ENCODE peak calls at places on chromosomes 4 and X, in seven cellular contexts. L is stimulated activated CD8-positive, alpha-beta memory T cell treated with anti-CD3 and anti-CD28 coated beads, Interleukin-7, amount 100 ng/mL, for 48 hours; C is HS-5; K is A172; D is CD4-positive, alpha-beta T cell; U is cardiac septum; B is MM.1S. I is an unnamed sample.

GRCh38 chr4:15077969-15078368 is 75.7 kb downstream of the CPEB2 start:
- DNase-seq in C (no peak), D (no peak), U (no peak), B (no peak), K (no peak), L (no peak), I (no peak)

GRCh38 chrX:148501121-148502066 is 977 bp downstream of the AFF2 start:
- DNase-seq in U (no peak), K (no peak), B (peak; percentile 11), C (no peak), L (no peak), D (no peak), I (peak; percentile 60)

GRCh38 chrX:2875798-2876399 is 47.2 kb downstream of the GYG2 start:
- DNase-seq in K (peak; percentile 19), U (no peak), D (no peak), B (peak; percentile 7), C (no peak), L (no peak), I (no peak)

GRCh38 chr4:71732066-71732465 is 51.8 kb downstream of the GC start:
- DNase-seq in D (no peak), U (no peak), B (no peak), C (no peak), L (no peak), K (no peak), I (no peak)

GRCh38 chrX:154470914-154471568 is 8.0 kb downstream of the LAGE3 start:
- DNase-seq in B (no peak), D (no peak), K (no peak), U (no peak), L (no peak), C (no peak), I (no peak)

GRCh38 chr4:129455462-129455861 is 359.5 kb downstream of the C4orf33 start:
- DNase-seq in D (no peak), B (no peak), K (no peak), L (no peak), C (no peak), U (no peak), I (no peak)

GRCh38 chr4:24210332-24210902 is 320.6 kb upstream of the PPARGC1A start:
- DNase-seq in U (no peak), B (no peak), C (peak; percentile 74), L (no peak), K (no peak), D (no peak), I (no peak)

GRCh38 chr4:183264614-183265013 is 55.5 kb downstream of the CLDN22 start:
- DNase-seq in D (no peak), K (no peak), B (no peak), L (no peak), U (no peak), C (no peak), I (no peak)

GRCh38 chr4:107500551-107500950 is 219.5 kb downstream of the PAPSS1 start:
- DNase-seq in D (no peak), U (no peak), B (no peak), K (no peak), C (no peak), L (no peak), I (no peak)